ENCODE peak calls at places on chromosomes 3 and 15, in five cellular contexts. One of them, this sample, is unnamed.

GRCh38 chr3:197365621-197366020 is 67.2 kb upstream of the DLG1 start:
- DNase-seq in tibial nerve: no peak
- DNase-seq in HEK293T: no peak
- DNase-seq in DMS79: no peak
- DNase-seq in activated CD8-positive, alpha-beta memory T cell treated with anti-CD3 and anti-CD28 coated beads for 48 hours: no peak
- DNase-seq in this sample: no peak

GRCh38 chr15:57541805-57542504 is 49.7 kb upstream of the MYZAP start:
- DNase-seq in tibial nerve: peak
- DNase-seq in activated CD8-positive, alpha-beta memory T cell treated with anti-CD3 and anti-CD28 coated beads for 48 hours: no peak
- DNase-seq in DMS79: no peak
- DNase-seq in HEK293T: peak
- DNase-seq in this sample: peak

GRCh38 chr3:173584093-173584833 is 186.7 kb downstream of the NLGN1 start:
- DNase-seq in DMS79: peak
- DNase-seq in tibial nerve: peak
- DNase-seq in HEK293T: peak
- DNase-seq in activated CD8-positive, alpha-beta memory T cell treated with anti-CD3 and anti-CD28 coated beads for 48 hours: no peak
- DNase-seq in this sample: peak

GRCh38 chr15:73992594-73992898 is 451 bp upstream of the STOML1 start:
- DNase-seq in DMS79: no peak
- DNase-seq in HEK293T: no peak
- DNase-seq in activated CD8-positive, alpha-beta memory T cell treated with anti-CD3 and anti-CD28 coated beads for 48 hours: no peak
- DNase-seq in tibial nerve: no peak
- DNase-seq in this sample: no peak

GRCh38 chr3:12921736-12922135 is 80.4 kb upstream of the RPL32 start:
- DNase-seq in HEK293T: no peak
- DNase-seq in DMS79: no peak
- DNase-seq in activated CD8-positive, alpha-beta memory T cell treated with anti-CD3 and anti-CD28 coated beads for 48 hours: no peak
- DNase-seq in tibial nerve: no peak
- DNase-seq in this sample: no peak

GRCh38 chr3:127728417-127728816 is 55.7 kb downstream of the ABTB1 start:
- DNase-seq in activated CD8-positive, alpha-beta memory T cell treated with anti-CD3 and anti-CD28 coated beads for 48 hours: no peak
- DNase-seq in HEK293T: no peak
- DNase-seq in DMS79: peak
- DNase-seq in tibial nerve: no peak
- DNase-seq in this sample: no peak

GRCh38 chr15:100602822-100603393 is 519 bp downstream of the ASB7 start:
- DNase-seq in HEK293T: peak
- DNase-seq in activated CD8-positive, alpha-beta memory T cell treated with anti-CD3 and anti-CD28 coated beads for 48 hours: no peak
- DNase-seq in tibial nerve: no peak
- DNase-seq in DMS79: no peak
- DNase-seq in this sample: peak

GRCh38 chr3:13110678-13111116 is 37.5 kb upstream of the IQSEC1 start:
- DNase-seq in tibial nerve: no peak
- DNase-seq in HEK293T: no peak
- DNase-seq in DMS79: peak
- DNase-seq in activated CD8-positive, alpha-beta memory T cell treated with anti-CD3 and anti-CD28 coated beads for 48 hours: no peak
- DNase-seq in this sample: no peak

GRCh38 chr3:139118835-139119234 is 74.1 kb upstream of the PRR23C start:
- DNase-seq in tibial nerve: no peak
- DNase-seq in activated CD8-positive, alpha-beta memory T cell treated with anti-CD3 and anti-CD28 coated beads for 48 hours: no peak
- DNase-seq in DMS79: no peak
- DNase-seq in HEK293T: no peak
- DNase-seq in this sample: no peak

This sample was measured in mesothelial cell of epicardium.